ENCODE peak calls at places on chromosomes 6 and 20, in four cellular contexts. One of them, this sample, is unnamed.

GRCh38 chr20:50182336-50182735 is 8.3 kb upstream of the CEBPB start:
- DNase-seq in GM12878: no peak
- DNase-seq in H1: no peak
- DNase-seq in K562: no peak
- DNase-seq in this sample: no peak

GRCh38 chr6:6915813-6916547 is 191.8 kb upstream of the RREB1 start:
- DNase-seq in K562: no peak
- DNase-seq in GM12878: no peak
- DNase-seq in H1: no peak
- DNase-seq in this sample: no peak

GRCh38 chr6:43276180-43277082 is 21.6 kb upstream of the SLC22A7 start:
- DNase-seq in GM12878: no peak
- DNase-seq in H1: no peak
- DNase-seq in K562: no peak
- DNase-seq in this sample: no peak

GRCh38 chr6:36128793-36129192 is 1.5 kb upstream of the MAPK13 start:
- DNase-seq in GM12878: no peak
- DNase-seq in H1: no peak
- DNase-seq in K562: no peak
- DNase-seq in this sample: no peak

GRCh38 chr6:24583463-24584389 is 62.3 kb downstream of the KIAA0319 start:
- DNase-seq in K562: peak
- DNase-seq in GM12878: peak
- DNase-seq in H1: peak
- DNase-seq in this sample: peak

GRCh38 chr20:42747765-42748411 is 441.8 kb downstream of the PTPRT start:
- DNase-seq in K562: no peak
- DNase-seq in H1: no peak
- DNase-seq in GM12878: no peak
- DNase-seq in this sample: no peak

GRCh38 chr6:30206152-30206551 is 7.1 kb downstream of the TRIM26 start:
- DNase-seq in K562: no peak
- DNase-seq in GM12878: no peak
- DNase-seq in H1: no peak
- DNase-seq in this sample: no peak

GRCh38 chr6:37967651-37968050 is 148.1 kb downstream of the ZFAND3 start:
- DNase-seq in H1: no peak
- DNase-seq in GM12878: no peak
- DNase-seq in K562: no peak
- DNase-seq in this sample: no peak

GRCh38 chr20:44627364-44628010 is 24.0 kb downstream of the ADA start:
- DNase-seq in H1: no peak
- DNase-seq in GM12878: no peak
- DNase-seq in K562: peak
- DNase-seq in this sample: no peak

GRCh38 chr6:129146836-129147366 is 264.0 kb downstream of the LAMA2 start:
- DNase-seq in H1: no peak
- DNase-seq in K562: no peak
- DNase-seq in GM12878: no peak
- DNase-seq in this sample: no peak

GRCh38 chr6:71510057-71510713 is 221.6 kb downstream of the OGFRL1 start:
- DNase-seq in H1: peak
- DNase-seq in K562: no peak
- DNase-seq in GM12878: no peak
- DNase-seq in this sample: peak

GRCh38 chr6:163867518-163868292 is 453.2 kb downstream of the QKI start:
- DNase-seq in K562: no peak
- DNase-seq in H1: no peak
- DNase-seq in GM12878: no peak
- DNase-seq in this sample: no peak

GRCh38 chr6:18289283-18289682 is 25.0 kb upstream of the DEK start:
- DNase-seq in GM12878: no peak
- DNase-seq in K562: no peak
- DNase-seq in H1: no peak
- DNase-seq in this sample: no peak
- TF ChIP-seq EGR1 in GM12878: no peak
- TF ChIP-seq EGR1 in K562: no peak
- TF ChIP-seq EGR1 in H1: no peak
- TF ChIP-seq EGR1 in this sample: no peak

GRCh38 chr6:105493776-105494175 is 90.9 kb upstream of the PREP start:
- DNase-seq in H1: no peak
- DNase-seq in K562: no peak
- DNase-seq in GM12878: no peak
- DNase-seq in this sample: no peak
- TF ChIP-seq SP1 in H1: no peak
- TF ChIP-seq SP1 in K562: no peak
- TF ChIP-seq SP1 in GM12878: no peak
- TF ChIP-seq SP1 in this sample: no peak

GRCh38 chr20:7893019-7893730 is 47.1 kb downstream of the HAO1 start:
- DNase-seq in GM12878: no peak
- DNase-seq in K562: no peak
- DNase-seq in H1: no peak
- DNase-seq in this sample: no peak
- TF ChIP-seq EGR1 in GM12878: no peak
- TF ChIP-seq EGR1 in K562: no peak
- TF ChIP-seq EGR1 in H1: no peak
- TF ChIP-seq EGR1 in this sample: no peak

DNA sequence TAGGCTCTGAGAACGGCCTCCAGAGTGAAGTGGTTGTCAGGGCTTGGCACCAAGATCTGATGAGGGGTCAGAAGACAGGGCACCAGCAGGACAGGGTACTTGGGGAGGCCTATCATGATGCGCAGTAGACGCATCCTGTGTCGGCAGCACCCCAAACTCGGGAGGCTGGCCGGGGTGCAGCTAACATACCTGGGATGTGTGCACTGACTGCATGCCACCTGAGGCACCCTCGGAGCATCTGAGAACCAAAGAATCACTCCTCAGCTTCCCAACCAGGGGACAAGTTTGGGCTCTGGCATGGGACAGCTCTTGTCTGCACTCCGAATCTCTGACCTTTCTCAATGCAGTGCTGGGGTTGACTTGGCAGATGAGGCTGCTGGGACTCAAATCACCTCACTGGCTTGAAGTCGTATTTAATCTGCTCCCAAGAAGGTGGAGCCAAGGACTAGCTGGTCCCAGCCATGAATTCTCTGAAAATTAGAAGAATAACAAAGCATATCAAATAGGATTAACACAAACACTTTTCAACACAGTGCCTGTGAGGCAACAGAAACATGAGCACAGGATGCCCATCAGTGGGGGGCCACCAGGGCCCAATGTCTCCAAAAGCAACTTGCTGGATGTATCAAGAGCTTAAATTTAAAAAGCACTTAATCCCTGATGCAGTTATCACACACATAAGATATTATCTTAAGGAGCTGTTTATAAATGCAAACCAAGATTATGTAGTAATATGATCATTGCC is 348.8 kb downstream of the PREX1 start:
- DNase-seq in H1: no peak
- DNase-seq in GM12878: no peak
- DNase-seq in K562: no peak
- DNase-seq in this sample: no peak
- TF ChIP-seq SP1 in H1: no peak
- TF ChIP-seq SP1 in GM12878: no peak
- TF ChIP-seq SP1 in K562: no peak
- TF ChIP-seq SP1 in this sample: no peak

DNA sequence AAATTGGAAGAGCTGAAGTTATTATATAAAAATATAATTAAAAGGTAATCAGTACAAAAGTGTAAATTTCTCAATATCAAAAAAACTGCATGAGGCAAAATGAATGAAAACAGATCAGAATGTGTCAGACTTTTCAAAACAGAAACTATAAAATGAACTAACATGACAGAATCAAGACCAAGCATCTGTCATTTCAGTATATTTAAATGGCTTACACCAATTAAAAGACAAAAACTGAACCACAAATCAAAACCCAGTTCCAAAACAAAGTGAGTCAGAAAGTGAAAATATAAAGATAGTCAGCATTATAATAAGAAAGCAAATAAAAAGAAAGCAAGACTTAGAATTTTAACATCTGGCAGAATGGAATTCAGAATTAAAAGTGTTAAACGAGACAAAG is 289.7 kb downstream of the UBE3D start:
- DNase-seq in GM12878: no peak
- DNase-seq in H1: no peak
- DNase-seq in K562: no peak
- DNase-seq in this sample: no peak
- TF ChIP-seq EGR1 in GM12878: no peak
- TF ChIP-seq EGR1 in H1: no peak
- TF ChIP-seq EGR1 in K562: no peak
- TF ChIP-seq EGR1 in this sample: no peak

GRCh38 chr6:156109713-156110112 is 654.1 kb upstream of the NOX3 start:
- DNase-seq in K562: no peak
- DNase-seq in GM12878: no peak
- DNase-seq in H1: no peak
- DNase-seq in this sample: no peak
- TF ChIP-seq SP1 in K562: no peak
- TF ChIP-seq SP1 in GM12878: no peak
- TF ChIP-seq SP1 in H1: no peak
- TF ChIP-seq SP1 in this sample: no peak

GRCh38 chr6:45816674-45817297 is 198.9 kb downstream of the CLIC5 start:
- DNase-seq in H1: no peak
- DNase-seq in K562: no peak
- DNase-seq in GM12878: no peak
- DNase-seq in this sample: no peak
- TF ChIP-seq EGR1 in H1: no peak
- TF ChIP-seq EGR1 in K562: no peak
- TF ChIP-seq EGR1 in GM12878: no peak
- TF ChIP-seq EGR1 in this sample: no peak

GRCh38 chr20:2006452-2007381 is 12.9 kb upstream of the PDYN start:
- DNase-seq in K562: peak
- DNase-seq in GM12878: no peak
- DNase-seq in H1: no peak
- DNase-seq in this sample: peak

GRCh38 chr20:2005831-2006426 is 12.1 kb upstream of the PDYN start:
- DNase-seq in K562: peak
- DNase-seq in H1: peak
- DNase-seq in GM12878: no peak
- DNase-seq in this sample: peak

GRCh38 chr20:2005359-2005758 is 11.5 kb upstream of the PDYN start:
- DNase-seq in K562: no peak
- DNase-seq in GM12878: no peak
- DNase-seq in H1: no peak
- DNase-seq in this sample: no peak

DNA sequence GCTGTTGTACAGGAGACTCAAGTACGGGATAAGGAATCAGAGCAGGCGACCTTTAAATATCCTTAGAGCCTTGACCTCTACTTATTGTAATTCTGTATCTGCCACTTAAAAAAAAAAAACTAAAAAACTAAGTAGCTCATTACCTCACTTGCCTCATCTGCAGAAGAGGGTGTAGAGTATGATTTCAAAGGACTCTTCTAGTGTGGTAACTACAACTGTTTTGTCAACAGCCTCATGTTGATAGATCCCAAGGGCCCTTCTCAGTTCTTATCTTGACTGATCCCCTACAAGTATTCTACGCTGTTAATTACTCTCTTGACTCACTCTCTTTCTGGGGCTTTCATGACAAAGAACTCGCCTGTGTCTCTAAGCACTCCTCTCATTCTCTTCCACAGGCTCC is 16.7 kb upstream of the PDYN start:
- DNase-seq in K562: no peak
- DNase-seq in H1: no peak
- DNase-seq in GM12878: no peak
- DNase-seq in this sample: no peak
- TF ChIP-seq SP1 in K562: no peak
- TF ChIP-seq SP1 in H1: no peak
- TF ChIP-seq SP1 in GM12878: no peak
- TF ChIP-seq SP1 in this sample: no peak

GRCh38 chr20:19211252-19211651 is 1.2 kb upstream of the SLC24A3 start:
- DNase-seq in H1: no peak
- DNase-seq in GM12878: no peak
- DNase-seq in K562: no peak
- DNase-seq in this sample: no peak

GRCh38 chr20:19210426-19211155 is 1.9 kb upstream of the SLC24A3 start:
- DNase-seq in GM12878: no peak
- DNase-seq in H1: no peak
- DNase-seq in K562: no peak
- DNase-seq in this sample: no peak

GRCh38 chr20:19213946-19214490 is 1.6 kb downstream of the SLC24A3 start:
- DNase-seq in H1: no peak
- DNase-seq in GM12878: no peak
- DNase-seq in K562: no peak
- DNase-seq in this sample: no peak

GRCh38 chr20:19211661-19212523 is 550 bp upstream of the SLC24A3 start:
- DNase-seq in H1: no peak
- DNase-seq in K562: no peak
- DNase-seq in GM12878: no peak
- DNase-seq in this sample: no peak

GRCh38 chr20:19212524-19213502 is at the start of gene SLC24A3:
- DNase-seq in K562: no peak
- DNase-seq in H1: no peak
- DNase-seq in GM12878: no peak
- DNase-seq in this sample: no peak
- TF ChIP-seq EGR1 in K562: no peak
- TF ChIP-seq EGR1 in H1: no peak
- TF ChIP-seq EGR1 in GM12878: no peak
- TF ChIP-seq EGR1 in this sample: no peak

GRCh38 chr6:157045831-157046454 is 268.8 kb downstream of the ARID1B start:
- DNase-seq in H1: no peak
- DNase-seq in K562: peak
- DNase-seq in GM12878: no peak
- DNase-seq in this sample: peak
- TF ChIP-seq SP1 in H1: no peak
- TF ChIP-seq SP1 in K562: no peak
- TF ChIP-seq SP1 in GM12878: no peak
- TF ChIP-seq SP1 in this sample: no peak

This sample was measured in HCT116.